ENCODE peak calls at places on chromosomes 7 and 10, in six cellular contexts. D is kidney epithelial cell, F is astrocyte of the spinal cord, X is PC-3, A is upper lobe of left lung, W is HFF-Myc. Q is an unnamed sample.

GRCh38 chr10:58473966-58474365 is 38.7 kb upstream of the BICC1 start:
- DNase-seq in F (peak; percentile 30), D (no peak), X (peak; percentile 38), A (no peak), W (no peak), Q (no peak)

GRCh38 chr7:139515266-139515665 is 8.2 kb upstream of the CLEC2L start:
- DNase-seq in D (no peak), X (no peak), A (no peak), W (no peak), F (no peak), Q (no peak)

GRCh38 chr10:131035779-131036178 is 275.7 kb downstream of the TCERG1L start:
- DNase-seq in F (no peak), W (no peak), X (no peak), A (no peak), D (no peak), Q (no peak)

GRCh38 chr7:21253740-21254687 is 173.9 kb upstream of the SP4 start:
- DNase-seq in A (peak; percentile 47), D (peak; percentile 41), X (peak; percentile 79), F (peak; percentile 54), W (peak; percentile 3), Q (no peak)

GRCh38 chr10:21737061-21737460 is 203.0 kb downstream of the MLLT10 start:
- DNase-seq in X (no peak), W (no peak), F (no peak), D (no peak), A (no peak), Q (no peak)

GRCh38 chr10:132258423-132258822 is 49.3 kb downstream of the STK32C start:
- DNase-seq in A (no peak), F (no peak), W (no peak), D (no peak), X (no peak), Q (no peak)

GRCh38 chr7:151301471-151302462 is 39.8 kb upstream of the NUB1 start:
- DNase-seq in F (no peak), D (no peak), X (no peak), W (no peak), A (no peak), Q (no peak)

GRCh38 chr10:115861864-115862263 is 411.1 kb downstream of the GFRA1 start:
- DNase-seq in W (peak; percentile 10), D (peak; percentile 31), A (no peak), X (peak; percentile 10), F (peak; percentile 32), Q (no peak)

GRCh38 chr7:2970307-2970664 is 73.4 kb downstream of the CARD11 start:
- DNase-seq in W (no peak), A (no peak), X (no peak), F (no peak), D (no peak), Q (no peak)

GRCh38 chr10:80520661-80521488 is 16.8 kb upstream of the SH2D4B start:
- DNase-seq in W (no peak), F (no peak), A (peak; percentile 19), D (no peak), X (no peak), Q (no peak)

GRCh38 chr7:127976056-127976455 is 55.2 kb downstream of the LRRC4 start:
- DNase-seq in F (peak; percentile 12), D (no peak), X (no peak), A (peak; percentile 36), W (no peak), Q (no peak)

GRCh38 chr10:115947104-115947503 is 325.9 kb downstream of the GFRA1 start:
- DNase-seq in A (no peak), W (no peak), F (peak; percentile 52), D (peak; percentile 34), X (peak; percentile 3), Q (no peak)

GRCh38 chr10:88092975-88093374 is 229.6 kb downstream of the PTEN start:
- DNase-seq in D (no peak), X (no peak), A (no peak), F (no peak), W (no peak), Q (no peak)

GRCh38 chr10:89303161-89303560 is 1.3 kb downstream of the IFIT2 start:
- DNase-seq in A (no peak), X (no peak), W (no peak), D (no peak), F (no peak), Q (no peak)

GRCh38 chr7:15783971-15784693 is 97.6 kb upstream of the MEOX2 start:
- DNase-seq in X (no peak), D (no peak), A (no peak), F (no peak), W (no peak), Q (no peak)

GRCh38 chr10:129689681-129690080 is 222.6 kb downstream of the MGMT start:
- DNase-seq in D (no peak), F (no peak), X (peak; percentile 35), A (no peak), W (no peak), Q (no peak)

GRCh38 chr10:31000867-31001266 is 30.8 kb downstream of the ZNF438 start:
- DNase-seq in X (no peak), D (no peak), F (no peak), W (no peak), A (no peak), Q (no peak)

GRCh38 chr7:49911906-49912305 is 138.5 kb downstream of the VWC2 start:
- DNase-seq in F (no peak), A (no peak), X (no peak), W (no peak), D (no peak), Q (no peak)

DNA sequence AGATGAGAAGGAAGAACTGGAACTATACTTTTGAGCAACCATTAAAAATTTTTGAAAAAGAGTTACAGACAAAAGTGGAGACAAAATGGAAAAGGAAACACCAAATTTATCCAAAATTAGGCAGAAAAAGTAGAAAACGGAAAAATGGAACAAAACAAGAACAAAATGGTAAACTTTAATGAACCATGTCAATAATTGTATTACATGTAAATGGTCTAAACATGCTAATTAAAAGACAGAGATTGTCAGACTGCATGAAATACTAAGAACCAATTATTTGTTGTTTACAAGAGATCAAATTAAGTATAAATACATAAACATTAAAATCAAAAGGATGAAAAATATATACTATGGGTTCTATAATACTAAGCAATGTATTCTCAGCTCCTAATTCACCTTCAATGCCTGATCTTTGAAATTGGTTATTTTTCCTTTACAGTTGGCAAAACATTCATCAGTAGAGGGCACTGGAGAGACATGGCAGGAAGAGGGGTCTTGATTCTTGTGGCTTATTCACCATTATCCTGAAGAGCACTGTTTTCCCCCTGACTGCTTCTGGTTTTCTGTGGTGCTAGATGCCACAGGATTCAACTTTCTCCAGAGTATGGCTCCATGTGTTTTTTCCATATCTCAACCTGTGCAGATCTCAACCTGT is 124.9 kb downstream of the ELFN1 start:
- DNase-seq in A (no peak), X (no peak), W (peak; percentile 10), F (no peak), D (no peak), Q (no peak)
- TF ChIP-seq CTCF in A (no peak), X (peak; percentile 21), W (peak; percentile 41), F (peak; percentile 24), D (no peak), Q (peak; percentile 3)

DNA sequence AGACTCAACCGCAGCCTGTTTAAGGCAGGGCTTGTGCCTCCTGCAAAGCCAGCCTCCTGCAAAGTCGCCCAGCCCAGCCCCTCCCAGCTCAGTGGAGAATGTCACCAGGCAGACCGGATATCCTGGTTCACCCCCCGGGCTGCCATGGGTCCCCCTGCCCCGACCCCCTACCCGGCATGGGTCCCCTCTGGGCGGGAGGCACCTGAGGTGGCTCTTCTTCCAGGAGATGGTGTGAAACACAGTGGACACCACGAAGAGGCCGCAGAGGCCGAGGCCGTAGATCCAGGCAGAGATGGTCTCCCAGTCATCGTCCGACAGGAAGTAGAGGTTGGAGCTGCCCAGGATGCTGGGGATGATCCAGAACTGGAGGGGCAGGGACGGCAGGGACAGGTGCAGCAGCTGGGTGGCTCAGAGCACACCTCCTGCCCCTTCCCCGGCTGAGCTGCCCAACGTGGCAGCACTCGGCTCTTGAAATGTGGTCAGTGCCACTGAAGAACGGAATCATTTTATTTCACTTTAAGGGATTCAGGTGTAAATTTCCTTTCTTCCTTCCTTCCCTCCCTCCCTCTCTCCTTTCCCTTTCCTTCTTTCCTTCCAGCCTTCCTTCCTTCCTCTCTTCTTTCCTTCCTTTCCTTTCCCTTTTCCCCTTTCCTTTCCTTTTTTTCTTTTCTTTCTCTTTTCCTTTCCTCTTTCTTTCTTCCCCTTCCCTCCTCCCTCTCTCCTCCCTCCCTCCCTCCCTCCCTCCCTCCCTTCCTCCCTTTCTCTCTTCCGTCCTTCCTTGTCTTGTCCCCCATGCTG is 36.7 kb upstream of the RADIL start:
- DNase-seq in W (no peak), F (no peak), A (no peak), D (no peak), X (no peak), Q (no peak)
- H3K4me3 ChIP-seq in W (no peak overlapping the region), F (no peak overlapping the region), A (no peak overlapping the region), D (no peak overlapping the region), X (no peak overlapping the region), Q (no peak overlapping the region)

GRCh38 chr10:5684318-5684970 is at the start of gene TASOR2:
- DNase-seq in X (peak; percentile 88), D (peak; percentile 86), F (peak; percentile 98), A (peak; percentile 97), W (peak; percentile 93), Q (peak; percentile 61)

GRCh38 chr10:5681930-5682329 is 2.7 kb upstream of the TASOR2 start:
- DNase-seq in F (no peak), X (no peak), W (no peak), A (no peak), D (no peak), Q (no peak)

GRCh38 chr10:5683065-5683464 is 1.6 kb upstream of the TASOR2 start:
- DNase-seq in A (no peak), F (no peak), W (no peak), D (no peak), X (no peak), Q (no peak)

GRCh38 chr10:5685764-5686240 is 1.2 kb downstream of the TASOR2 start:
- DNase-seq in F (peak; percentile 23), W (no peak), X (no peak), D (no peak), A (no peak), Q (no peak)

GRCh38 chr10:5684971-5685763 is 529 bp downstream of the TASOR2 start:
- DNase-seq in X (peak; percentile 50), D (peak; percentile 43), A (peak; percentile 78), F (peak; percentile 73), W (peak; percentile 52), Q (no peak)
- TF ChIP-seq CTCF in X (peak; percentile 45), D (peak; percentile 63), A (peak; percentile 26), F (peak; percentile 69), W (peak; percentile 42), Q (peak; percentile 69)

GRCh38 chr10:8072211-8072610 is 17.7 kb downstream of the GATA3 start:
- DNase-seq in F (no peak), D (no peak), W (no peak), A (no peak), X (no peak), Q (no peak)
- H3K4me3 ChIP-seq in F (no peak overlapping the region), D (no peak overlapping the region), W (no peak overlapping the region), A (no peak overlapping the region), X (no peak overlapping the region), Q (no peak overlapping the region)

DNA sequence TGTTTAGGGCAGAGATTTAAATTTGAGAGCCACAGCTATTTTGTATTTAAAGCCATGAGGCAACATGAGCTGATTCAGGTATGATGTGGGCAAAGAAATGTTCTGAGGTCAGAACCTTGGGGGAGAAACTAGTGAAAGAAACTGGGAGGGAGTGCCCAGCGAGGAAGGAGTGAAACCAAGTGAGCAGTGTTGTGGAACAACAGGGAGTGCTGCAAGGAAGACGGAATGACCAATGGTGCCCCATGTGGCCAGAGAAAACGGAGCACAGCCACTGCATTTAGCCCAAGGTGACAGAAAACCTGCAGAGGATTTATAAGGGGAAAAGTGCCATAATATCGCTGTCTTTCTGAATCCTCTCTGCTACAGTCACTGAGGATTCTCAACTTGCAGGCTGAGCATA is 777.2 kb downstream of the CCSER2 start:
- DNase-seq in D (no peak), F (no peak), W (no peak), X (no peak), A (no peak), Q (no peak)
- TF ChIP-seq CTCF in D (peak; percentile 33), F (no peak), W (no peak), X (peak; percentile 8), A (no peak), Q (no peak)